ENCODE peak calls at places on chromosome 14, in four cellular contexts. One of them, this sample, is unnamed.

GRCh38 chr14:94392510-94392935 is 4.1 kb upstream of the SERPINA1 start:
- DNase-seq in CD8-positive, alpha-beta T cell: no peak
- DNase-seq in fibroblast of lung: peak; percentile 50
- DNase-seq in CD8-positive, alpha-beta memory T cell: no peak
- DNase-seq in this sample: no peak

GRCh38 chr14:86388216-86388615 is 858.3 kb downstream of the FLRT2 start:
- DNase-seq in CD8-positive, alpha-beta T cell: no peak
- DNase-seq in fibroblast of lung: no peak
- DNase-seq in CD8-positive, alpha-beta memory T cell: no peak
- DNase-seq in this sample: no peak

GRCh38 chr14:55124774-55125372 is 4.2 kb upstream of the LGALS3 start:
- DNase-seq in CD8-positive, alpha-beta T cell: no peak
- DNase-seq in fibroblast of lung: no peak
- DNase-seq in CD8-positive, alpha-beta memory T cell: no peak
- DNase-seq in this sample: no peak

GRCh38 chr14:105525861-105526780 is at the start of gene TMEM121:
- DNase-seq in CD8-positive, alpha-beta T cell: no peak
- DNase-seq in fibroblast of lung: no peak
- DNase-seq in CD8-positive, alpha-beta memory T cell: peak; percentile 34
- DNase-seq in this sample: no peak

GRCh38 chr14:58643366-58643765 is 5.6 kb downstream of the DACT1 start:
- DNase-seq in CD8-positive, alpha-beta T cell: no peak
- DNase-seq in fibroblast of lung: no peak
- DNase-seq in CD8-positive, alpha-beta memory T cell: no peak
- DNase-seq in this sample: no peak

GRCh38 chr14:93133476-93133875 is 17.8 kb upstream of the ITPK1 start:
- DNase-seq in CD8-positive, alpha-beta T cell: no peak
- DNase-seq in fibroblast of lung: peak; percentile 88
- DNase-seq in CD8-positive, alpha-beta memory T cell: no peak
- DNase-seq in this sample: no peak

GRCh38 chr14:65042731-65043372 is 56.2 kb downstream of the FNTB start:
- DNase-seq in CD8-positive, alpha-beta T cell: no peak
- DNase-seq in fibroblast of lung: no peak
- DNase-seq in CD8-positive, alpha-beta memory T cell: no peak
- DNase-seq in this sample: peak; percentile 24

GRCh38 chr14:103908580-103908979 is 19.7 kb upstream of the TDRD9 start:
- DNase-seq in CD8-positive, alpha-beta T cell: peak; percentile 63
- DNase-seq in fibroblast of lung: no peak
- DNase-seq in CD8-positive, alpha-beta memory T cell: no peak
- DNase-seq in this sample: no peak

GRCh38 chr14:99407416-99407815 is 73.2 kb downstream of the SETD3 start:
- DNase-seq in CD8-positive, alpha-beta T cell: no peak
- DNase-seq in fibroblast of lung: no peak
- DNase-seq in CD8-positive, alpha-beta memory T cell: no peak
- DNase-seq in this sample: no peak
- H3K27ac ChIP-seq in CD8-positive, alpha-beta T cell: no peak overlapping the region
- H3K27ac ChIP-seq in fibroblast of lung: no peak overlapping the region
- H3K27ac ChIP-seq in CD8-positive, alpha-beta memory T cell: no peak overlapping the region
- H3K27ac ChIP-seq in this sample: no peak overlapping the region

GRCh38 chr14:63852271-63852816 is 460 bp upstream of the SYNE2 start:
- DNase-seq in CD8-positive, alpha-beta T cell: no peak
- DNase-seq in fibroblast of lung: peak; percentile 35
- DNase-seq in CD8-positive, alpha-beta memory T cell: no peak
- DNase-seq in this sample: no peak

GRCh38 chr14:63853831-63854293 is 1.1 kb downstream of the SYNE2 start:
- DNase-seq in CD8-positive, alpha-beta T cell: peak; percentile 70
- DNase-seq in fibroblast of lung: peak; percentile 56
- DNase-seq in CD8-positive, alpha-beta memory T cell: peak; percentile 38
- DNase-seq in this sample: peak; percentile 65

GRCh38 chr14:63852817-63853730 is at the start of gene SYNE2:
- DNase-seq in CD8-positive, alpha-beta T cell: peak; percentile 89
- DNase-seq in fibroblast of lung: peak; percentile 67
- DNase-seq in CD8-positive, alpha-beta memory T cell: peak; percentile 75
- DNase-seq in this sample: peak; percentile 85

GRCh38 chr14:63855272-63855671 is 2.5 kb downstream of the SYNE2 start:
- DNase-seq in CD8-positive, alpha-beta T cell: no peak
- DNase-seq in fibroblast of lung: no peak
- DNase-seq in CD8-positive, alpha-beta memory T cell: no peak
- DNase-seq in this sample: no peak

GRCh38 chr14:63854330-63854729 is 1.5 kb downstream of the SYNE2 start:
- DNase-seq in CD8-positive, alpha-beta T cell: no peak
- DNase-seq in fibroblast of lung: no peak
- DNase-seq in CD8-positive, alpha-beta memory T cell: no peak
- DNase-seq in this sample: no peak
- H3K27ac ChIP-seq in CD8-positive, alpha-beta T cell: peak overlapping the region; percentile 69
- H3K27ac ChIP-seq in fibroblast of lung: no peak overlapping the region
- H3K27ac ChIP-seq in CD8-positive, alpha-beta memory T cell: peak overlapping the region; percentile 73
- H3K27ac ChIP-seq in this sample: peak overlapping the region; percentile 98

DNA sequence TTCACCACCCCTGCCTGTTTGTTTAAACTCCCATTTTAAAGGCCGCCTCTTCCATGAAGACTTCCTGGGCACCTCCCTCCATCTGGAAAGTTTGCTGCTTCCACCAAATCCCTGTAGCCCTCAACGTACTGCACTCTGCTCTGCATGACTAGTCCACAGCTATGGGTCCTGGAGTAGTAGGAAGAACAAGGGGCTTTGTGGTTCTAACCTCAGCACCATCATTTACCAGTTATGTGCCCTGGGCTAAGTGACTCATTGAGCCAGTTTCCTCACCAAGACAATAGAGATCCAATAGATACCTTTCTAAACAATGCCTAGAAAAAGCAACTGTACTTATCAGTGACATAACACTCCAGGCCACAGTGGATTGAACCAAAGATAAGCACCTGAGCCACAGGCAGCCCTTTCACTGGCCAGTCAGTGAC is 8.5 kb upstream of the LTBP2 start:
- DNase-seq in CD8-positive, alpha-beta T cell: no peak
- DNase-seq in fibroblast of lung: peak; percentile 73
- DNase-seq in CD8-positive, alpha-beta memory T cell: no peak
- DNase-seq in this sample: no peak
- H3K27ac ChIP-seq in CD8-positive, alpha-beta T cell: no peak overlapping the region
- H3K27ac ChIP-seq in fibroblast of lung: peak overlapping the region; percentile 81
- H3K27ac ChIP-seq in CD8-positive, alpha-beta memory T cell: no peak overlapping the region
- H3K27ac ChIP-seq in this sample: peak overlapping the region; percentile 47

GRCh38 chr14:71554959-71555612 is 377.1 kb upstream of the RGS6 start:
- DNase-seq in CD8-positive, alpha-beta T cell: no peak
- DNase-seq in fibroblast of lung: no peak
- DNase-seq in CD8-positive, alpha-beta memory T cell: no peak
- DNase-seq in this sample: no peak

GRCh38 chr14:71554323-71554722 is 377.9 kb upstream of the RGS6 start:
- DNase-seq in CD8-positive, alpha-beta T cell: no peak
- DNase-seq in fibroblast of lung: no peak
- DNase-seq in CD8-positive, alpha-beta memory T cell: no peak
- DNase-seq in this sample: no peak

GRCh38 chr14:71556730-71557129 is 375.5 kb upstream of the RGS6 start:
- DNase-seq in CD8-positive, alpha-beta T cell: no peak
- DNase-seq in fibroblast of lung: no peak
- DNase-seq in CD8-positive, alpha-beta memory T cell: no peak
- DNase-seq in this sample: no peak

GRCh38 chr14:71553779-71554178 is 378.4 kb upstream of the RGS6 start:
- DNase-seq in CD8-positive, alpha-beta T cell: no peak
- DNase-seq in fibroblast of lung: no peak
- DNase-seq in CD8-positive, alpha-beta memory T cell: no peak
- DNase-seq in this sample: no peak

DNA sequence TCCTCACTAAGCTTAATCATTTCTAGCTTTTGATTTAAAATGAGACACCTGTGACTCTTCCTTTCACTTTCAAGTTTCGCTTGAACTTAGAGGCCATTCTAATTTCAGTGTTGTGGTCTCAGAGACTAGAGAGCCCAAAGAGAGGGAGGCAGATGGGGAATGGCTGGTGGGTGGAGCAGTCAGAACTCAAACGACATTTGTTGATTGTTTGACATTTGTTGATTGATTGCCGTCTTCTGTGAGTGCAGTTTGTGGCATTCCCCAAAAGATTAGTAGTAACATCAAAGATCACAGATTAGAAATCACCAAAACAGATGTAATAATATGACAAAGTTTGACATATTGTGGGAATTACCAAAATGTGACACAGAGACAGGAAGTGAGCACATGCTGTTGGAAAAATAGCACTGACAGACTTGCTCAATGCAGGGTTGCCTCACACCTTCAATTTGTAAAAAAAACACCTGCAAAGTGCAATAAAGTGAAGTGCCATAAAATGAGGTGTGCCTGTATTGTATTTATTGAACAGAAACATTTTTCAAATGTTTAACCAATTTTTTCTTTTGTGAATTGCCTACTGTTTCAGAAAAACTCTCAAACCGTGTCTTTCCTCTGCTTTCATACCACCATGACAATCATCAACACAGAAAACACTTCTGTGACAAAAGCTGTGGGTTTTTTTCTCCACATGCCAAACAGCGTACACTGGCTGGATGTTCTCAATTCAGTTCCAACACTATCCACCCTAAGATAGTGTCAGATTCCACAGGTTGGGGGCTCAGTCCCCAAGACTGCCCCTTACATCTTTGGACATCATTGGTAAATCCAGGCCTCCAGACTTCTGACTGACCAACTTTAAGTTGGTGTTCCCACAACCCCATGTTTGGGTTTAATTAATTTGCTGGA is 376.3 kb upstream of the RGS6 start:
- DNase-seq in CD8-positive, alpha-beta T cell: peak; percentile 52
- DNase-seq in fibroblast of lung: no peak
- DNase-seq in CD8-positive, alpha-beta memory T cell: peak; percentile 39
- DNase-seq in this sample: no peak
- H3K27ac ChIP-seq in CD8-positive, alpha-beta T cell: peak overlapping the region; percentile 54
- H3K27ac ChIP-seq in fibroblast of lung: no peak overlapping the region
- H3K27ac ChIP-seq in CD8-positive, alpha-beta memory T cell: peak overlapping the region; percentile 59
- H3K27ac ChIP-seq in this sample: peak overlapping the region; percentile 25

GRCh38 chr14:90785876-90786450 is 30.3 kb downstream of the TTC7B start:
- DNase-seq in CD8-positive, alpha-beta T cell: no peak
- DNase-seq in fibroblast of lung: no peak
- DNase-seq in CD8-positive, alpha-beta memory T cell: no peak
- DNase-seq in this sample: no peak
- H3K27ac ChIP-seq in CD8-positive, alpha-beta T cell: no peak overlapping the region
- H3K27ac ChIP-seq in fibroblast of lung: no peak overlapping the region
- H3K27ac ChIP-seq in CD8-positive, alpha-beta memory T cell: no peak overlapping the region
- H3K27ac ChIP-seq in this sample: no peak overlapping the region

GRCh38 chr14:30389134-30389900 is 169.6 kb upstream of the G2E3 start:
- DNase-seq in CD8-positive, alpha-beta T cell: no peak
- DNase-seq in fibroblast of lung: no peak
- DNase-seq in CD8-positive, alpha-beta memory T cell: no peak
- DNase-seq in this sample: no peak
- H3K27ac ChIP-seq in CD8-positive, alpha-beta T cell: no peak overlapping the region
- H3K27ac ChIP-seq in fibroblast of lung: no peak overlapping the region
- H3K27ac ChIP-seq in CD8-positive, alpha-beta memory T cell: no peak overlapping the region
- H3K27ac ChIP-seq in this sample: no peak overlapping the region

DNA sequence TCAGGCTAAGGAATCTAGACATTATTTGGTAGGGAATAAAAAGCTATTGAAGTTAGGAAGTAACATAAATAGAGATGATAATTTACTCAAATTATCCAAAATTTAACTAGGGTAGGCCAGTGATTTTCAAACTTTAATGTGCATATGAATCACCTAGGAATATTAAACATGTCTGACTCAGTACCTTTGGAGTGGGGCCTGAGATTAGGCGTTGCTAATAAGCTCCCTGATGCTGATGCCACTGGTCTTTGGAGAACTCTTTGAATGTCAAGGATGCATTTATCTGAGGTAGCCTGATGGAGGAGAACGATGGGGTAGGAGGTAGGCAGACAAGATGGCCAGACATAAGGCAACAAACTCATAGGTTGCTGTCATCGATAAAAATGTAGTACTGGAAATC is 33.2 kb downstream of the EFCAB11 start:
- DNase-seq in CD8-positive, alpha-beta T cell: no peak
- DNase-seq in fibroblast of lung: no peak
- DNase-seq in CD8-positive, alpha-beta memory T cell: no peak
- DNase-seq in this sample: no peak
- H3K27ac ChIP-seq in CD8-positive, alpha-beta T cell: no peak overlapping the region
- H3K27ac ChIP-seq in fibroblast of lung: no peak overlapping the region
- H3K27ac ChIP-seq in CD8-positive, alpha-beta memory T cell: no peak overlapping the region
- H3K27ac ChIP-seq in this sample: no peak overlapping the region

GRCh38 chr14:68144051-68144681 is 324.6 kb downstream of the RAD51B start:
- DNase-seq in CD8-positive, alpha-beta T cell: no peak
- DNase-seq in fibroblast of lung: peak; percentile 42
- DNase-seq in CD8-positive, alpha-beta memory T cell: no peak
- DNase-seq in this sample: no peak
- H3K27ac ChIP-seq in CD8-positive, alpha-beta T cell: no peak overlapping the region
- H3K27ac ChIP-seq in fibroblast of lung: no peak overlapping the region
- H3K27ac ChIP-seq in CD8-positive, alpha-beta memory T cell: no peak overlapping the region
- H3K27ac ChIP-seq in this sample: peak overlapping the region; percentile 84

DNA sequence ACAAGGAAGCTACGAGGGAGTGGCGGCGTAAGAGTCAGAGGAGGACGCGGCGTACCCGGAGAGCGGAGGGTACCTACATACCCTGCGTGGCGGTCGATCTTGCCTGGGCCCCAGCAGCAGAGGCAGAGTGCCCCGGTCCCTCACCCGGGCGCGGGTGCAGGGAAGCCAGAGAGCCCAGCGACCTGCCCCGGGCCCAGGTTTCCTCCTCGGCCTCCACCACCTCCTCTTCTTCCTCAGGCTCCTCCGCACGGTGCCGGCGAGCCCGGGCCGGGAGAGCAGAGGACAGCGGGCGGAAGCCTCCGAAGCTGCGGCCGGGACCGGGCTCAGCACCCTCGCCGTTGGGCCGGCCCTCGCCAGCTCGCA is 6.7 kb downstream of the ZNF219 start:
- DNase-seq in CD8-positive, alpha-beta T cell: no peak
- DNase-seq in fibroblast of lung: no peak
- DNase-seq in CD8-positive, alpha-beta memory T cell: no peak
- DNase-seq in this sample: no peak
- H3K27ac ChIP-seq in CD8-positive, alpha-beta T cell: no peak overlapping the region
- H3K27ac ChIP-seq in fibroblast of lung: no peak overlapping the region
- H3K27ac ChIP-seq in CD8-positive, alpha-beta memory T cell: no peak overlapping the region
- H3K27ac ChIP-seq in this sample: peak overlapping the region; percentile 34